ENCODE peak calls at places on chromosomes 7 and 10, in five cellular contexts. W, M, C, O and Q are unnamed samples.

GRCh38 chr7:84236398-84236797 is 41.8 kb upstream of the SEMA3A start:
- DNase-seq in W (no peak), C (no peak), O (no peak), M (no peak), Q (no peak)

GRCh38 chr7:49773082-49773938 is at the start of gene VWC2:
- DNase-seq in O (peak), W (peak), M (peak), C (no peak), Q (no peak)

GRCh38 chr7:149496642-149497391 is 792 bp downstream of the ZNF746 start:
- DNase-seq in C (peak), W (peak), M (peak), O (peak), Q (no peak)

GRCh38 chr10:112373912-112374338 is at the start of gene ACSL5:
- DNase-seq in W (no peak), M (no peak), C (no peak), O (no peak), Q (no peak)

GRCh38 chr7:92002720-92003119 is 62.1 kb downstream of the AKAP9 start:
- DNase-seq in C (no peak), W (no peak), M (no peak), O (no peak), Q (no peak)

GRCh38 chr10:131657318-131657984 is 243.4 kb upstream of the PPP2R2D start:
- DNase-seq in M (no peak), W (no peak), O (no peak), C (no peak), Q (no peak)

GRCh38 chr7:2807455-2807845 is 36.7 kb downstream of the GNA12 start:
- DNase-seq in M (no peak), O (no peak), W (no peak), C (no peak), Q (no peak)

GRCh38 chr7:118418433-118418832 is 193.9 kb downstream of the ANKRD7 start:
- DNase-seq in W (no peak), O (no peak), C (no peak), M (no peak), Q (no peak)

GRCh38 chr7:151631968-151632749 is 112.5 kb upstream of the RHEB start:
- DNase-seq in W (peak), M (peak), O (peak), C (peak), Q (no peak)

GRCh38 chr10:5147255-5147980 is 37.5 kb downstream of the AKR1C8 start:
- DNase-seq in M (no peak), C (no peak), O (no peak), W (no peak), Q (no peak)

GRCh38 chr7:102024769-102025391 is 207.5 kb downstream of the CUX1 start:
- DNase-seq in C (no peak), M (no peak), W (no peak), O (no peak), Q (no peak)

GRCh38 chr7:131826960-131827359 is 270.5 kb upstream of the PODXL start:
- DNase-seq in C (no peak), O (no peak), W (no peak), M (no peak), Q (no peak)

GRCh38 chr10:75623310-75623940 is 192.0 kb downstream of the LRMDA start:
- DNase-seq in O (no peak), C (no peak), W (peak), M (no peak), Q (no peak)

GRCh38 chr7:35753761-35754603 is 46.9 kb upstream of the SEPTIN7 start:
- DNase-seq in W (no peak), M (no peak), O (no peak), C (peak), Q (no peak)

GRCh38 chr7:131459256-131459655 is 97.2 kb downstream of the PODXL start:
- DNase-seq in M (no peak), W (no peak), O (no peak), C (no peak), Q (no peak)